ENCODE peak calls at places on chromosomes 12 and 14, in five cellular contexts. C is sciatic nerve, F is OCI-M1, G is nephron progenitor cell, H is choroid plexus epithelial cell. K is an unnamed sample.

GRCh38 chr12:100611031-100611430 is 37.5 kb downstream of the GAS2L3 start:
- DNase-seq in C (no peak), G (no peak), H (peak; percentile 13), F (no peak), K (no peak)

GRCh38 chr14:80216818-80217217 is 5.5 kb upstream of the DIO2 start:
- DNase-seq in H (peak; percentile 28), G (no peak), F (no peak), C (no peak), K (no peak)

GRCh38 chr14:79100578-79100977 is 930.4 kb downstream of the NRXN3 start:
- DNase-seq in H (no peak), F (no peak), C (no peak), G (no peak), K (no peak)

GRCh38 chr12:123119808-123120207 is 31.1 kb downstream of the PITPNM2 start:
- DNase-seq in C (no peak), G (no peak), H (no peak), F (no peak), K (no peak)

GRCh38 chr12:88391556-88391955 is 188.7 kb downstream of the KITLG start:
- DNase-seq in H (peak; percentile 94), F (peak; percentile 60), C (no peak), G (no peak), K (no peak)

GRCh38 chr12:96876966-96877365 is 30.1 kb upstream of the NEDD1 start:
- DNase-seq in C (no peak), F (no peak), H (no peak), G (no peak), K (no peak)

GRCh38 chr12:128970110-128970509 is 116.8 kb downstream of the GLT1D1 start:
- DNase-seq in G (peak; percentile 18), F (no peak), H (no peak), C (no peak), K (peak; percentile 35)

GRCh38 chr12:1162083-1162760 is 171.2 kb downstream of the ERC1 start:
- DNase-seq in G (no peak), F (no peak), H (no peak), C (no peak), K (no peak)

GRCh38 chr12:22684526-22685118 is 59.7 kb downstream of the ETNK1 start:
- DNase-seq in C (no peak), G (no peak), F (peak; percentile 77), H (peak; percentile 78), K (no peak)

GRCh38 chr12:115205755-115206308 is 521.9 kb upstream of the TBX3 start:
- DNase-seq in G (no peak), C (no peak), F (no peak), H (no peak), K (no peak)

GRCh38 chr12:62966990-62967506 is 32.1 kb upstream of the PPM1H start:
- DNase-seq in H (no peak), C (no peak), F (no peak), G (no peak), K (no peak)